ENCODE peak calls at places on chromosomes 7 and 10, in four cellular contexts. O, R, M and F are unnamed samples.

GRCh38 chr7:68288099-68288498 is 1291.5 kb downstream of the TYW1 start:
- DNase-seq in O (no peak), R (no peak), M (no peak), F (no peak)

GRCh38 chr7:44698046-44698580 is 50.5 kb upstream of the ZMIZ2 start:
- DNase-seq in O (peak), R (no peak), M (no peak), F (no peak)

GRCh38 chr10:101831169-101831811 is 12.3 kb downstream of the KCNIP2 start:
- DNase-seq in O (no peak), R (no peak), M (no peak), F (no peak)

GRCh38 chr10:77405771-77406241 is 231.8 kb downstream of the KCNMA1 start:
- DNase-seq in O (peak), R (peak), M (peak), F (peak)

GRCh38 chr7:620885-621284 is 101.2 kb upstream of the PDGFA start:
- DNase-seq in O (no peak), R (no peak), M (no peak), F (peak)

GRCh38 chr10:23035569-23035968 is 59.8 kb upstream of the MSRB2 start:
- DNase-seq in O (peak), R (peak), M (peak), F (no peak)

GRCh38 chr7:135334830-135335543 is 101.3 kb downstream of the STRA8 start:
- DNase-seq in O (no peak), R (no peak), M (no peak), F (no peak)

GRCh38 chr10:91856637-91857036 is 52.6 kb downstream of the FGFBP3 start:
- DNase-seq in O (no peak), R (no peak), M (peak), F (no peak)

GRCh38 chr7:24741691-24742639 is 15.3 kb downstream of the GSDME start:
- DNase-seq in O (peak), R (no peak), M (no peak), F (no peak)

GRCh38 chr10:79404231-79404609 is 41.2 kb downstream of the ZCCHC24 start:
- DNase-seq in O (no peak), R (peak), M (peak), F (no peak)

GRCh38 chr10:3068201-3068967 is 1.0 kb downstream of the PFKP start:
- DNase-seq in O (peak), R (peak), M (no peak), F (peak)

GRCh38 chr7:2417981-2418481 is 14.6 kb downstream of the CHST12 start:
- DNase-seq in O (no peak), R (no peak), M (no peak), F (no peak)

GRCh38 chr10:33215154-33215553 is 119.3 kb downstream of the NRP1 start:
- DNase-seq in O (no peak), R (no peak), M (no peak), F (no peak)

GRCh38 chr10:3948843-3949242 is 163.8 kb upstream of the KLF6 start:
- DNase-seq in O (no peak), R (no peak), M (no peak), F (no peak)

GRCh38 chr7:113561446-113561845 is 357.4 kb downstream of the PPP1R3A start:
- DNase-seq in O (no peak), R (no peak), M (no peak), F (no peak)

GRCh38 chr10:12194752-12195271 is 879 bp downstream of the NUDT5 start:
- DNase-seq in O (no peak), R (peak), M (no peak), F (peak)

GRCh38 chr10:86210416-86210815 is 156.2 kb downstream of the GRID1 start:
- DNase-seq in O (no peak), R (no peak), M (no peak), F (no peak)

GRCh38 chr10:78559514-78560392 is 509.0 kb upstream of the ZMIZ1 start:
- DNase-seq in O (no peak), R (no peak), M (no peak), F (no peak)

GRCh38 chr7:87784424-87784823 is 91.7 kb downstream of the SLC25A40 start:
- DNase-seq in O (no peak), R (no peak), M (no peak), F (no peak)

GRCh38 chr7:46682841-46683624 is 762.0 kb upstream of the IGFBP3 start:
- DNase-seq in O (no peak), R (no peak), M (no peak), F (no peak)

GRCh38 chr7:66306243-66306642 is 101.1 kb downstream of the TPST1 start:
- DNase-seq in O (no peak), R (no peak), M (no peak), F (no peak)

GRCh38 chr10:132514841-132515521 is 22.6 kb upstream of the INPP5A start:
- DNase-seq in O (no peak), R (no peak), M (no peak), F (no peak)

GRCh38 chr7:133676805-133677370 is 424.0 kb downstream of the EXOC4 start:
- DNase-seq in O (no peak), R (no peak), M (no peak), F (no peak)

GRCh38 chr7:131302876-131303707 is 24.6 kb upstream of the MKLN1 start:
- DNase-seq in O (peak), R (peak), M (peak), F (no peak)

GRCh38 chr7:27346531-27347260 is 104.1 kb downstream of the EVX1 start:
- DNase-seq in O (peak), R (no peak), M (peak), F (no peak)

GRCh38 chr10:63553473-63553872 is 32.3 kb downstream of the REEP3 start:
- DNase-seq in O (no peak), R (no peak), M (no peak), F (no peak)

GRCh38 chr7:77570330-77571011 is 33.4 kb downstream of the PTPN12 start:
- DNase-seq in O (no peak), R (no peak), M (peak), F (no peak)

GRCh38 chr7:77729574-77730348 is 33.5 kb downstream of the RSBN1L start:
- DNase-seq in O (no peak), R (no peak), M (no peak), F (no peak)

GRCh38 chr7:10646249-10646648 is 327.4 kb upstream of the PHF14 start:
- DNase-seq in O (no peak), R (no peak), M (no peak), F (no peak)
- TF ChIP-seq ELF4 in O (no peak), R (no peak), M (no peak), F (no peak)

DNA sequence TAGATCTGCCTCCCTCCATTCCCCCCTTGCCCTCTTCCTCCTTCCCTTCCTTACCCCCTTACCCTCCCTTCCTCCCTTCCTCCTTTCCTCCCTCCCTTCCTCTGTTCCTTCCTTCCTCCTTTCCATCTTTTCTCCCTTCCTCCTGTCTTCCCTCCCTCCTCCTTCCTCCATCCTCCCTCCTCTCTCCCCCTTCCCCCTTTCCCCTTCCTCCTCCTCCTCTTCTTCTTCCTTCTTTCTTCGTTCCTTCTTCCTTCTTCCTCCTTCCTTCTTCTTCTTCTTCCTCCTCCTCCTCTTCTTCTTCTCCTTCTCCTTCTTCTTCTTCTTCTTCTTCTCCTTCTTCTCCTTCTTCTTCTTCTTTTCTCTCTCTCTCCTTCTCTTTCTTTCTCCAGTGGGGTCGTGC is 57.9 kb downstream of the MRC1 start:
- DNase-seq in O (no peak), R (no peak), M (no peak), F (no peak)
- TF ChIP-seq ELF4 in O (no peak), R (no peak), M (no peak), F (no peak)

GRCh38 chr7:43212921-43213320 is 100.5 kb downstream of the HECW1 start:
- DNase-seq in O (no peak), R (no peak), M (no peak), F (no peak)

GRCh38 chr7:43208189-43208588 is 95.7 kb downstream of the HECW1 start:
- DNase-seq in O (no peak), R (no peak), M (no peak), F (no peak)

GRCh38 chr7:43211693-43212092 is 99.2 kb downstream of the HECW1 start:
- DNase-seq in O (no peak), R (no peak), M (no peak), F (no peak)

GRCh38 chr7:43215061-43215460 is 102.6 kb downstream of the HECW1 start:
- DNase-seq in O (no peak), R (no peak), M (no peak), F (no peak)

DNA sequence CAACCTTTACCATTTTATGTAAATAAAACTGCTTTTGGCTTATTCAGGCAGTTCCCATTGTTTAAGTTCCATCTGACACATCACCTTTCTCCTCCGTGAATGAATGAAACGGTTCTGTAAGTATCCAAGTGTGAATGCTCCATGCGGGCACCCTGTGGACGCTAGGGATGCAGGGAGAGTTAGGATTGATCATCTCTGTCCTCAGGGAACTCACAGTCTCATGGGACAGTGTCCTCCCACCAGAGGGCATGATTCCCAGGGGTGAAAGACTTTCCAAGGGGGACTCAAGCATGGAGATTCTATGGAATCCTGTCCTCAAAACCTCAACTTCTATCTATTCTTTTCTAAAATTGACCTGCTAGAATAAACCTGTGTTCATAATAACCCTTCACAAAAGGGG is 98.8 kb downstream of the HECW1 start:
- DNase-seq in O (no peak), R (no peak), M (peak), F (no peak)
- TF ChIP-seq ELF4 in O (no peak), R (no peak), M (no peak), F (no peak)

GRCh38 chr10:16847644-16848043 is 30.4 kb upstream of the RSU1 start:
- DNase-seq in O (no peak), R (no peak), M (no peak), F (no peak)
- TF ChIP-seq ELF4 in O (no peak), R (no peak), M (no peak), F (no peak)

DNA sequence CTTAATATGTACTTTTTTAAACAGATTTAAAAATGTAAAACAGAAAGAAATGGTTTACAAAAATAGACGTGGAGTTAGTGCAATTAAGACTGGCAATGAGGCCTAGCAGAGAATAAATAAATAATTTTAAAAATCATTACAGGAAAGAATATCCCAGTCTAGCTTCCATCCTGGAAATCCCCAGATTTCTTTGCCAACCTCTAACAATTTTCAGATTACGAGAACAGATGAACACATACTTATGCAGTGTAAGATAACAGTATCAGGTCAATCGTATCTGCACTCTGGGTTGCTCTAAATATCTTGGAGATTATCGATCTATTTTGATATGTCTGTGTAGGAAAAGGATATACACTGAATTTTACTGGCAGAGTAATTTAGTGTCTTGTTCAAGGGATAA is 210.5 kb downstream of the SEMA3A start:
- DNase-seq in O (no peak), R (no peak), M (no peak), F (no peak)
- TF ChIP-seq ELF4 in O (no peak), R (no peak), M (no peak), F (no peak)

GRCh38 chr7:6531492-6532279 is 19.6 kb downstream of the GRID2IP start:
- DNase-seq in O (no peak), R (no peak), M (no peak), F (no peak)

GRCh38 chr7:6532516-6532915 is 18.7 kb downstream of the GRID2IP start:
- DNase-seq in O (no peak), R (no peak), M (no peak), F (no peak)

GRCh38 chr7:6529643-6530042 is 21.6 kb downstream of the GRID2IP start:
- DNase-seq in O (no peak), R (no peak), M (peak), F (no peak)

GRCh38 chr7:6528401-6529130 is 22.7 kb downstream of the GRID2IP start:
- DNase-seq in O (no peak), R (no peak), M (no peak), F (no peak)

GRCh38 chr7:6530626-6531491 is 20.4 kb downstream of the GRID2IP start:
- DNase-seq in O (peak), R (peak), M (no peak), F (peak)
- TF ChIP-seq ELF4 in O (no peak), R (no peak), M (no peak), F (no peak)